ENCODE peak calls at places on chromosomes 11 and 22, in six cellular contexts. B, V, M, A, T and Z are unnamed samples.

GRCh38 chr11:70756341-70756740 is 358.0 kb downstream of the CTTN start:
- DNase-seq in A (no peak), T (no peak), B (no peak), V (no peak), M (peak), Z (no peak)

GRCh38 chr22:37511368-37512104 is 7.7 kb downstream of the CARD10 start:
- DNase-seq in V (no peak), B (no peak), T (no peak), A (no peak), M (no peak), Z (no peak)

GRCh38 chr22:37626144-37626543 is 13.3 kb upstream of the SH3BP1 start:
- DNase-seq in M (peak), T (peak), V (no peak), A (peak), B (no peak), Z (peak)

GRCh38 chr11:91295591-91295990 is 929.0 kb upstream of the FAT3 start:
- DNase-seq in V (no peak), T (no peak), M (no peak), B (no peak), A (no peak), Z (no peak)

GRCh38 chr11:129696309-129696989 is 119.2 kb upstream of the TMEM45B start:
- DNase-seq in M (no peak), V (no peak), B (no peak), A (no peak), T (no peak), Z (no peak)

GRCh38 chr22:40635940-40636379 is 559 bp downstream of the MRTFA start:
- DNase-seq in M (no peak), B (no peak), T (peak), A (no peak), V (no peak), Z (no peak)

GRCh38 chr11:30853470-30853869 is 267.3 kb upstream of the MPPED2 start:
- DNase-seq in M (no peak), V (no peak), B (no peak), A (no peak), T (no peak), Z (no peak)

GRCh38 chr11:36300651-36301050 is 4.6 kb downstream of the PRR5L start:
- DNase-seq in M (peak), A (peak), T (no peak), B (no peak), V (no peak), Z (peak)

GRCh38 chr11:120034881-120035620 is 102.9 kb downstream of the TRIM29 start:
- DNase-seq in V (no peak), A (no peak), M (no peak), T (no peak), B (no peak), Z (no peak)

GRCh38 chr22:48663297-48663696 is 1164.4 kb downstream of the BRD1 start:
- DNase-seq in B (no peak), V (no peak), A (peak), M (no peak), T (no peak), Z (no peak)
- TF ChIP-seq CTCF in B (peak), V (peak), A (peak), M (no peak), T (no peak), Z (no peak)

DNA sequence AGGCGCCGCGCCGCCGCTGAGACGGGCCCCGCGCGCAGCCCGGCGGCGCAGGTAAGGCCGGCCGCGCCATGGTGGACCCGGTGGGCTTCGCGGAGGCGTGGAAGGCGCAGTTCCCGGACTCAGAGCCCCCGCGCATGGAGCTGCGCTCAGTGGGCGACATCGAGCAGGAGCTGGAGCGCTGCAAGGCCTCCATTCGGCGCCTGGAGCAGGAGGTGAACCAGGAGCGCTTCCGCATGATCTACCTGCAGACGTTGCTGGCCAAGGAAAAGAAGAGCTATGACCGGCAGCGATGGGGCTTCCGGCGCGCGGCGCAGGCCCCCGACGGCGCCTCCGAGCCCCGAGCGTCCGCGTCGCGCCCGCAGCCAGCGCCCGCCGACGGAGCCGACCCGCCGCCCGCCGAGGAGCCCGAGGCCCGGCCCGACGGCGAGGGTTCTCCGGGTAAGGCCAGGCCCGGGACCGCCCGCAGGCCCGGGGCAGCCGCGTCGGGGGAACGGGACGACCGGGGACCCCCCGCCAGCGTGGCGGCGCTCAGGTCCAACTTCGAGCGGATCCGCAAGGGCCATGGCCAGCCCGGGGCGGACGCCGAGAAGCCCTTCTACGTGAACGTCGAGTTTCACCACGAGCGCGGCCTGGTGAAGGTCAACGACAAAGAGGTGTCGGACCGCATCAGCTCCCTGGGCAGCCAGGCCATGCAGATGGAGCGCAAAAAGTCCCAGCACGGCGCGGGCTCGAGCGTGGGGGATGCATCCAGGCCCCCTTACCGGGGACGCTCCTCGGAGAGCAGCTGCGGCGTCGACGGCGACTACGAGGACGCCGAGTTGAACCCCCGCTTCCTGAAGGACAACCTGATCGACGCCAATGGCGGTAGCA is 819 bp downstream of the BCR start:
- DNase-seq in M (peak), B (no peak), A (no peak), V (no peak), T (no peak), Z (peak)
- H3K4me3 ChIP-seq in M (peak), B (peak), A (peak), V (peak), T (peak), Z (peak)

DNA sequence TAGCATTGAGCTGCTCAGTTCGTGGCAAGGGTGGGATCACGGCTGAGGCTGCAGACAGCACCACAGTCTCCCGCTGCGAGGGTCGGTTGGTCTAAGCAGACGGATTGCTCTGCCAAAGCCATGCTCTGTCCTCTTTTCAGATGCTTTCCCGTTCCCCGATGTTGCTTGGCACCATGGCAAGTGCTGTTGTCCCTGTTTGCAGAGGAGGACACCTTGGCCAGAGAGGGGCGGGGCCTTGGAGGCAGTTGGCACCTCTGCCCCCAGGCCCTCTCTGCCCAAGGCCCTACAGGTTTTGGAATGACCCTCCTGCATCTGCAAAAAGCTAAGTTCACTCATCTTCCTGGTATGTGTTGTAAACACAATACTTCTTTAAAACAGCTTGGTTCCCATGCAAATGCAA is 11.6 kb downstream of the CCDC157 start:
- DNase-seq in A (no peak), T (no peak), V (no peak), B (no peak), M (no peak), Z (no peak)
- TF ChIP-seq CTCF in A (no peak), T (no peak), V (no peak), B (no peak), M (no peak), Z (no peak)

GRCh38 chr11:19874241-19874640 is 161.6 kb downstream of the NAV2 start:
- DNase-seq in V (no peak), M (no peak), B (no peak), T (no peak), A (no peak), Z (no peak)

GRCh38 chr11:19871531-19871930 is 158.9 kb downstream of the NAV2 start:
- DNase-seq in B (no peak), M (no peak), A (no peak), V (no peak), T (no peak), Z (no peak)

GRCh38 chr11:19873730-19874129 is 161.1 kb downstream of the NAV2 start:
- DNase-seq in A (no peak), M (no peak), T (no peak), V (no peak), B (no peak), Z (no peak)

GRCh38 chr11:19869946-19870589 is 157.4 kb downstream of the NAV2 start:
- DNase-seq in A (no peak), V (no peak), T (no peak), B (no peak), M (no peak), Z (no peak)

GRCh38 chr11:19872526-19873135 is 160.0 kb downstream of the NAV2 start:
- DNase-seq in T (no peak), V (no peak), M (no peak), A (no peak), B (no peak), Z (no peak)
- H3K4me3 ChIP-seq in T (no peak), V (no peak), M (no peak), A (no peak), B (no peak), Z (no peak)

DNA sequence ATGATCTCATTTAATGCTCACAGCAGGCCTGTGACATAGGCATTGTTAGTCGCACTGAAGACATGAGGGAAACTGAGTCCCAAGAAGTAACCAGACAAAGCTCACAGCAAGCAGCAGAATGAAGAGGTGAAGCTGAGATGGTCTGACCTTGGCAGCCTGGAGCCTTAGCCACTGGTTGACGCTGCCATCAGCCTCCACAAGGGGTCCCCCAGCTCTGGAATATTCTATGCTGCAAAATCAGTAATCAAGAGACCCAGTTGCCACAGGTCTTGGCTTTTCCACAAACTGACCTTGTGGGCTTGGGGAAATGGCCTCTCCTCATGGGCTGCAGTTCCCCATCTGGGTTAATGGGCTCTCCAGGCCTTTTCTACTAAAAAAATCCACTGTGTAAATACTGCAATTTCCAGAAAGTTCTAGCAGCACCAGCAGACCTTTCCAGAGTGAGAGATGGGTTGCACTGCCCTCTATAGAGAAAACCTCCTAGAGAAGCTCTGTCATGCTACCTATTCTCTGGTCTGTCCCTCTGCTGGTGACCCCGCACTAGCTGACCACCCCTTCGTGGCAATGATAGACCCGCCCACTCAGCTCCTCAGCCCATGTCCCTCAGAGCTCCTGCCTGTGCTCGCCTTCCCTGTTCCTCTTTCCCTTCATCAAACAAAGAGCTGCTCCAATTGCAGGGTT is 22.6 kb upstream of the ISX start:
- DNase-seq in M (no peak), V (no peak), T (no peak), B (no peak), A (no peak), Z (no peak)
- TF ChIP-seq CTCF in M (no peak), V (no peak), T (no peak), B (peak), A (no peak), Z (no peak)

GRCh38 chr11:93267383-93267782 is 63.2 kb upstream of the DEUP1 start:
- DNase-seq in T (no peak), V (no peak), M (no peak), B (no peak), A (no peak), Z (no peak)

GRCh38 chr11:93271596-93271995 is 58.9 kb upstream of the DEUP1 start:
- DNase-seq in M (no peak), A (no peak), V (no peak), B (no peak), T (no peak), Z (no peak)

DNA sequence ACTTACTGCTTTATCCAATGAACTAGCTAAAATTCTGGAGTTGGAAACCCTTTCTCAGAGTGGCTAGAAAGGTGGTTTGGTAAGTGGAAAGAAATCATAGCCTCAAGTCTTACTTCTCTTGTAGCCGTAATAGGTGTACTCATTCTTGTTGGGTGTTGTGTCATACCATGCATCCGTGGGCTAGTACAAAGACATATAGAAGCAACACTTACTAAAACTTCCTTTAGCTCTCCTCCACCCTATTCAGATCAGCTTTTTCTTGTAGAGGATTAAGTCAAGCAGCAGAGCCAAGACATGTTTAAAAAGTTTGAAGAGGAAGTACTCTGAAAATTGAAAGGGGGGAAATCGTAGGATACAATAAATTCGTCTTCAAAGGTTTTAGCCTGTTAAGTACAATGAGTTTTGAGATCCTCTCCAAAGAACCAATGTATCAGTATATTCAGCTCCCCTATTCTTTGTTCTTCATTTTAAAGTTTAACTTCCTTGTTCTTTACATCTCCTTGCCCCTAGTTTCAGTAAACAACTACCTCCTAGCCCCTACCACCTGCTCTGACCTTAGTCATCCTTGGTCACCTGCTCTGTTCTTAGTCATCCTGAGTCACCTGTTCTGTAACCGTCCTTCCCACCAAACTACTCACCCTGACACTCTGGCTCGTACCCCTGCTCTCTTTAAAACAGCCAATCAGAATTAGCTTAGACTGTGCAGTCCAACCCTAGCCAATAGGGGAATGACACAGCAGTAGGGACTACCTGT is 62.1 kb upstream of the DEUP1 start:
- DNase-seq in V (no peak), M (no peak), T (no peak), A (no peak), B (no peak), Z (no peak)
- H3K4me3 ChIP-seq in V (no peak), M (no peak), T (no peak), A (no peak), B (no peak), Z (no peak)

DNA sequence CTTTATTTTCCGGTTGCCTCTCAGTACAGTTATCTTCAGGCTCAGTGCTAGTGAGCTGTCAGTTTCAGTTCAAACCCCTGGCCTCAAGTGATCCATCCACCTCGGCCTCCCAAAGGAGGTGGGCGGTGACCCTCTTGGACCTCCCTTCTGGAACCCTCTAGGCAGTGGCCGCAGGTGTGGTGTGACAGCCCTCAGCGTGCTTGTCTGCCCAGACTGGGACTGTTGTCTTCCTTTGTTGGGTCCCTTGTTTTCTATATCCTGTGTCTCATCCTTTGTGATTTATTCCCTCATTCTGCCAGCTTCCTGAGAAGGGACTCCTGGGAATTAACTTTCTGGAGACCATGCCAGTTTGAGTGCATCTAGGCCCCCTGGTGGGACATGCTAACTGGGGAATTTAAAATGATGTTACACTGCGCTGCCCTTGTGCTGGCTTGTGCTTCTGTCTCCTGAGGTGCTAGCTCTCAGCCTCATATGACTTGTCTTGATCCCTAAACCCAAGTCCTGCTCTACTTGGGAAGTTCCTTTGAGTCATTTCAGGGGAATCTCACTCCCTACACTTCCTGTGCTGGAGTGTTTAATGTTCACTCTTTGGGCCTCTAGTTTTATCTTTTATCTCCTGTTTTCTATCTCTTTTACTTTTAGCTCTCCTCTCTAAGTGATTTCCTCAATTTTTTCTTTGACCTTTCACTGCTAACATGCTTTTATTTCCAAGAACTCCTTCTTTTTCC is 19.4 kb downstream of the MED15 start:
- DNase-seq in T (no peak), V (no peak), B (peak), M (no peak), A (peak), Z (no peak)
- TF ChIP-seq CTCF in T (no peak), V (peak), B (peak), M (no peak), A (peak), Z (no peak)